ENCODE peak calls at places on chromosomes 5 and 9, in nine cellular contexts. C is GM12878, R is H1, G is transverse colon, X is K562, A is stomach, K is spleen, Q is breast epithelium, E is HCT116. M is an unnamed sample.

GRCh38 chr5:180129291-180130190 is 58.0 kb upstream of the RNF130 start:
- DNase-seq in C (no peak), R (no peak), G (no peak), X (no peak), A (peak), K (peak), Q (peak), E (no peak), M (no peak)

GRCh38 chr5:143890475-143890874 is 78.5 kb downstream of the HMHB1 start:
- DNase-seq in C (no peak), R (no peak), G (no peak), X (no peak), A (no peak), K (no peak), Q (no peak), E (no peak), M (no peak)

GRCh38 chr5:118224546-118224945 is 763.8 kb downstream of the DTWD2 start:
- DNase-seq in C (no peak), R (no peak), G (no peak), X (no peak), A (no peak), K (no peak), Q (no peak), E (no peak), M (no peak)

GRCh38 chr5:149854881-149855280 is 89.7 kb downstream of the PDE6A start:
- DNase-seq in C (no peak), R (no peak), G (no peak), X (no peak), A (no peak), K (no peak), Q (no peak), E (no peak), M (no peak)

GRCh38 chr5:150163547-150164059 is 3.0 kb upstream of the CDX1 start:
- DNase-seq in C (no peak), R (no peak), G (peak), X (peak), A (peak), K (no peak), Q (no peak), E (no peak), M (no peak)

GRCh38 chr9:113645224-113645971 is 181.9 kb downstream of the RGS3 start:
- DNase-seq in C (no peak), R (no peak), G (no peak), X (no peak), A (no peak), K (no peak), Q (peak), E (no peak), M (no peak)

GRCh38 chr9:14343236-14343947 is 29.5 kb upstream of the NFIB start:
- DNase-seq in C (no peak), R (no peak), G (no peak), X (no peak), A (no peak), K (no peak), Q (no peak), E (no peak), M (no peak)

GRCh38 chr9:35652829-35653209 is 2.1 kb upstream of the SIT1 start:
- DNase-seq in C (no peak), R (no peak), G (peak), X (no peak), A (no peak), K (no peak), Q (no peak), E (no peak), M (no peak)

GRCh38 chr9:128927731-128928411 is 7.1 kb downstream of the PHYHD1 start:
- DNase-seq in C (peak), R (peak), G (peak), X (peak), A (peak), K (no peak), Q (no peak), E (peak), M (no peak)

GRCh38 chr9:137878146-137878941 is 762 bp downstream of the CACNA1B start:
- DNase-seq in C (no peak), R (peak), G (no peak), X (peak), A (no peak), K (no peak), Q (no peak), E (no peak), M (no peak)

GRCh38 chr5:176639981-176640380 is 7.3 kb upstream of the TSPAN17 start:
- DNase-seq in C (no peak), R (no peak), G (no peak), X (no peak), A (no peak), K (no peak), Q (no peak), E (no peak), M (no peak)

GRCh38 chr5:113488645-113489184 is 462 bp upstream of the MCC start:
- DNase-seq in C (no peak), R (no peak), G (no peak), X (no peak), A (no peak), K (no peak), Q (no peak), E (peak), M (no peak)

GRCh38 chr5:131514316-131515275 is 120.4 kb downstream of the RAPGEF6 start:
- DNase-seq in C (no peak), R (no peak), G (no peak), X (no peak), A (no peak), K (no peak), Q (no peak), E (no peak), M (no peak)

GRCh38 chr9:103734471-103734870 is 359.6 kb upstream of the SMC2 start:
- DNase-seq in C (no peak), R (no peak), G (no peak), X (no peak), A (no peak), K (no peak), Q (no peak), E (no peak), M (no peak)

GRCh38 chr9:136416427-136416826 is 6.0 kb downstream of the PMPCA start:
- DNase-seq in C (no peak), R (no peak), G (no peak), X (no peak), A (no peak), K (no peak), Q (no peak), E (no peak), M (no peak)

GRCh38 chr9:116895956-116896355 is 208.9 kb downstream of the TRIM32 start:
- DNase-seq in C (no peak), R (no peak), G (no peak), X (no peak), A (no peak), K (no peak), Q (no peak), E (no peak), M (no peak)

GRCh38 chr5:6302684-6303083 is 75.7 kb downstream of the MED10 start:
- DNase-seq in C (no peak), R (no peak), G (no peak), X (no peak), A (no peak), K (no peak), Q (no peak), E (no peak), M (no peak)

GRCh38 chr5:132259061-132259851 is 1.8 kb downstream of the PDLIM4 start:
- DNase-seq in C (no peak), R (no peak), G (peak), X (peak), A (peak), K (peak), Q (no peak), E (no peak), M (no peak)

GRCh38 chr9:69476016-69476415 is 151.0 kb downstream of the ENTREP1 start:
- DNase-seq in C (no peak), R (no peak), G (no peak), X (no peak), A (no peak), K (no peak), Q (no peak), E (no peak), M (no peak)

GRCh38 chr5:156414381-156414780 is 87.4 kb downstream of the SGCD start:
- DNase-seq in C (no peak), R (no peak), G (no peak), X (no peak), A (no peak), K (no peak), Q (no peak), E (no peak), M (no peak)

GRCh38 chr9:108397286-108397685 is 458.5 kb downstream of the ACTL7B start:
- DNase-seq in C (no peak), R (no peak), G (no peak), X (no peak), A (no peak), K (no peak), Q (no peak), E (no peak), M (no peak)

GRCh38 chr5:172616136-172616535 is 24.9 kb upstream of the NEURL1B start:
- DNase-seq in C (no peak), R (no peak), G (no peak), X (no peak), A (no peak), K (no peak), Q (no peak), E (no peak), M (no peak)

GRCh38 chr5:138975098-138975847 is 100.1 kb upstream of the LRRTM2 start:
- DNase-seq in C (no peak), R (no peak), G (peak), X (no peak), A (no peak), K (no peak), Q (no peak), E (no peak), M (no peak)

GRCh38 chr9:120324996-120325642 is 254.8 kb downstream of the CDK5RAP2 start:
- DNase-seq in C (no peak), R (peak), G (no peak), X (peak), A (no peak), K (no peak), Q (no peak), E (no peak), M (peak)

GRCh38 chr9:121319394-121319780 is 50.7 kb downstream of the STOM start:
- DNase-seq in C (no peak), R (no peak), G (no peak), X (no peak), A (no peak), K (no peak), Q (no peak), E (no peak), M (no peak)

GRCh38 chr5:150009671-150010387 is 9.3 kb downstream of the HMGXB3 start:
- DNase-seq in C (no peak), R (no peak), G (no peak), X (no peak), A (no peak), K (no peak), Q (no peak), E (no peak), M (no peak)

GRCh38 chr9:89317282-89317681 is 1.0 kb upstream of the SECISBP2 start:
- DNase-seq in C (no peak), R (no peak), G (no peak), X (no peak), A (no peak), K (no peak), Q (no peak), E (no peak), M (no peak)
- H3K27ac ChIP-seq in C (peak), R (peak), G (peak), X (peak), A (peak), K (peak), Q (no peak), E (peak), M (peak)

GRCh38 chr5:36692791-36693763 is 86.7 kb downstream of the SLC1A3 start:
- DNase-seq in C (no peak), R (peak), G (peak), X (peak), A (peak), K (peak), Q (peak), E (peak), M (no peak)

GRCh38 chr5:36696059-36696673 is 89.8 kb downstream of the SLC1A3 start:
- DNase-seq in C (no peak), R (no peak), G (peak), X (peak), A (peak), K (no peak), Q (peak), E (peak), M (peak)

GRCh38 chr5:36694351-36694750 is 87.9 kb downstream of the SLC1A3 start:
- DNase-seq in C (no peak), R (no peak), G (no peak), X (no peak), A (no peak), K (no peak), Q (no peak), E (no peak), M (no peak)

GRCh38 chr5:36701085-36701691 is 94.8 kb downstream of the SLC1A3 start:
- DNase-seq in C (peak), R (no peak), G (no peak), X (no peak), A (no peak), K (no peak), Q (no peak), E (no peak), M (no peak)

DNA sequence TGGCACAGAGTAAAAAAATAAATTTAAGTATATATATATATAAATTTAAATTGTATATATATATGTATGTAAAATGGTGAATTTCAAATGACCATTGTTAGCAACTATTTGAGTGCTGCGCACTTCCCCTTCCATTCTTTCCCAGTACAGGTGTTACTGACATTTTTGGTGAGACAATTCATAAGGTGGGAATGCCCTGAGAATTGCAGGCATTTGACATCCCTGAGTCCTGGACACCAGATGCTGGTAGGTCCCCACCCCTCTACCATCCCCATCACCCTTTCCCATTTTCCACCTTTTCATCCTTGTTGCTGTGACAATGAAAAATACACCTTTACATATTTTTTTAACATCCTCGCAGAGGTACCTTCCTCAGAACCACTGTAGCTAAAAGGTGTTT is 91.6 kb downstream of the SLC1A3 start:
- DNase-seq in C (no peak), R (no peak), G (no peak), X (no peak), A (no peak), K (no peak), Q (no peak), E (no peak), M (no peak)
- TF ChIP-seq POLR2AphosphoS5 in C (no peak), R (no peak), G (no peak), X (no peak), A (no peak), K (no peak), Q (no peak), E (no peak), M (no peak)

GRCh38 chr5:1004598-1005361 is 3.8 kb upstream of the NKD2 start:
- DNase-seq in C (no peak), R (no peak), G (peak), X (peak), A (peak), K (peak), Q (peak), E (no peak), M (peak)
- H3K27ac ChIP-seq in C (no peak), R (no peak), G (peak), X (no peak), A (peak), K (peak), Q (peak), E (peak), M (no peak)

DNA sequence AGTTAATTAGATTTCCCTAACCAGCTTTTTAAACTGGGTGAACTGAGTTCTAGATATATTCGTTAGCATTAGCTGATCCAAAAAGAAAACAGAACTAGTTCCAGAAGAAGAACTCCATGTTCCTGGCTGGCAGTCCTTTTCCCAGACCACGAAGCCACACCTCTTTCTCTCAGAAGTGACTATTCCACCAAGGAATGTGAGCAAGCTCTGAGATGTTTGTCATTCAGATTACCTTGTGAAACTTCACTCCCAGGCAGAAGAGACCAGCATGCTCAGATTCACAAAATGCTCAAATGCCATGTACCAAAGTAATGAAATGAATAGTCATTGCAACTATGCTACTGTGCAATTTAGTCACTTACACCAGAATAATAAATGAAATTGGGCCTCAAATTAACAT is 4.4 kb upstream of the SSBP2 start:
- DNase-seq in C (no peak), R (no peak), G (peak), X (no peak), A (peak), K (no peak), Q (no peak), E (peak), M (no peak)
- TF ChIP-seq POLR2AphosphoS5 in C (no peak), R (no peak), G (no peak), X (no peak), A (peak), K (no peak), Q (no peak), E (no peak), M (no peak)

GRCh38 chr9:2439957-2440356 is 181.6 kb upstream of the VLDLR start:
- DNase-seq in C (no peak), R (no peak), G (no peak), X (no peak), A (no peak), K (no peak), Q (no peak), E (no peak), M (no peak)
- H3K27ac ChIP-seq in C (no peak), R (no peak), G (no peak), X (no peak), A (no peak), K (no peak), Q (no peak), E (no peak), M (no peak)

GRCh38 chr5:154860123-154860522 is 1.7 kb downstream of the CNOT8 start:
- DNase-seq in C (no peak), R (no peak), G (peak), X (no peak), A (no peak), K (no peak), Q (no peak), E (no peak), M (peak)
- TF ChIP-seq POLR2AphosphoS5 in C (no peak), R (no peak), G (peak), X (no peak), A (no peak), K (peak), Q (no peak), E (no peak), M (no peak)

GRCh38 chr9:7910426-7911015 is 110.9 kb upstream of the DMAC1 start:
- DNase-seq in C (no peak), R (no peak), G (peak), X (no peak), A (no peak), K (no peak), Q (no peak), E (no peak), M (no peak)
- H3K27ac ChIP-seq in C (no peak), R (no peak), G (no peak), X (no peak), A (no peak), K (no peak), Q (no peak), E (no peak), M (no peak)

DNA sequence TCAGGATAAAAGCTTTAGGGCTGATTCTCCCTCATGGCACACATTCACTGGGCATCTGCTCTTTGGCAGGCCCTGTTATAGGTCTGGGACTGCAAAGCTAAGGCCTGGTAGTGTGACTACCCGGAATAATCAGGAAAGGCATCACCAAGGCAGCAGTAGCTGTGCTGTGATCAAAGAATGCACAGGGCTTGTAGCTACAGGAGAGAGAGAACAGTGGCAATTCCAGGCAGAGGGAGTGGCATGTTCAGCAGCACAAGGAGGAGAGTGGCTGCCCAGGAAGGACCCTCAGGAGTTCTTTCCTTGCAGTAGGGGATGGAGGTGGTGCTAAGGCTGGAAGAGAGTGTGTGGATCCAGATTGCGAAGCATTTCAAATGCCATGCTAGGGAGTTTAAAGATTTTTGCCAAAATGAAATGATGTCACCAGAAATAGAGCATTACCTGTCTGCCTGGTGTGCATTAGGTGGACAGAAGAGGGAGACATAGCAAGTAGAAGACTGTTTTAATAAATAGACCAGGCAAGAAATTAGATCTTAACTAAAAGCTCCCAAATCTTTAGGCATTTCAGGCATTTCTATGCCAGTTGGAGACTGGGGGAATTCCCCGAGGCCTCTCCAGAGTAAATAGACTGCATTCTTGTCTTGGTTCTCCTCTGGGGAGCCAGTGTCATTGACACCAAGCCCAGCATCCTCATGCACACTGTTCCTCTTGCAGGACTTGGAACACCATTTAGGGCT is 69.1 kb downstream of the GPR21 start:
- DNase-seq in C (no peak), R (no peak), G (no peak), X (no peak), A (no peak), K (no peak), Q (no peak), E (no peak), M (no peak)
- TF ChIP-seq POLR2AphosphoS5 in C (no peak), R (no peak), G (no peak), X (no peak), A (no peak), K (no peak), Q (no peak), E (no peak), M (no peak)

M was measured in HL-60.